ENCODE peak calls at places on chromosomes 5 and 9, in seven cellular contexts. T is fibroblast of lung; A is HepG2; Z is bronchial epithelial cell; D is brain microvascular endothelial cell; W is CD4-positive, alpha-beta memory T cell; R is left lung. M is an unnamed sample. For H3K27me3, the result is how much of the 10 kb centered on the place peaks cover.

GRCh38 chr9:106697799-106698591 is 165.0 kb upstream of the ZNF462 start:
- DNase-seq in W (no peak), T (peak), A (no peak), D (peak), Z (peak), R (peak), M (peak)

GRCh38 chr9:135045264-135046155 is 42.0 kb upstream of the OLFM1 start:
- DNase-seq in T (no peak), D (no peak), R (no peak), W (no peak), Z (no peak), A (no peak), M (no peak)

GRCh38 chr9:4106744-4107143 is 193.1 kb downstream of the GLIS3 start:
- DNase-seq in A (no peak), T (peak), W (no peak), R (no peak), Z (peak), D (no peak), M (no peak)

GRCh38 chr9:38437193-38437823 is 13.1 kb upstream of the IGFBPL1 start:
- DNase-seq in Z (peak), R (no peak), A (peak), T (no peak), W (no peak), D (peak), M (no peak)

GRCh38 chr5:37615184-37615583 is 224.7 kb downstream of the GDNF start:
- DNase-seq in A (no peak), Z (no peak), T (peak), R (no peak), D (peak), W (no peak), M (no peak)

GRCh38 chr5:147148715-147149114 is 86.1 kb upstream of the STK32A start:
- DNase-seq in D (no peak), R (no peak), T (no peak), A (no peak), Z (no peak), W (no peak), M (no peak)

GRCh38 chr5:88889165-88890069 is 6.4 kb upstream of the MEF2C start:
- DNase-seq in R (peak), A (no peak), D (no peak), T (peak), Z (no peak), W (no peak), M (peak)

GRCh38 chr9:2568689-2569088 is 52.9 kb upstream of the VLDLR start:
- DNase-seq in W (no peak), Z (no peak), R (no peak), T (no peak), D (no peak), A (peak), M (no peak)

GRCh38 chr5:54243483-54244080 is 66.8 kb downstream of the ARL15 start:
- DNase-seq in T (peak), D (peak), Z (peak), R (no peak), A (peak), W (peak), M (no peak)

GRCh38 chr5:103216137-103216536 is 42.4 kb upstream of the MACIR start:
- DNase-seq in Z (no peak), D (peak), W (no peak), R (no peak), T (no peak), A (no peak), M (no peak)

GRCh38 chr5:150553911-150554310 is 46.0 kb downstream of the NDST1 start:
- DNase-seq in A (no peak), W (no peak), T (no peak), Z (no peak), D (no peak), R (no peak), M (no peak)

GRCh38 chr5:38780950-38781349 is 64.9 kb upstream of the OSMR start:
- DNase-seq in A (no peak), R (no peak), T (peak), W (no peak), Z (peak), D (peak), M (peak)

GRCh38 chr9:107755267-107755666 is 265.7 kb upstream of the KLF4 start:
- DNase-seq in A (no peak), D (peak), Z (peak), R (no peak), T (peak), W (no peak), M (no peak)

GRCh38 chr9:136545065-136545965 is 533 bp downstream of the NOTCH1 start:
- DNase-seq in D (no peak), W (peak), R (no peak), A (no peak), Z (no peak), T (no peak), M (no peak)

GRCh38 chr9:38141751-38142150 is 72.7 kb upstream of the SHB start:
- DNase-seq in Z (peak), D (peak), A (no peak), W (no peak), R (no peak), T (peak), M (no peak)

GRCh38 chr5:172264814-172265213 is 18.8 kb downstream of the UBTD2 start:
- DNase-seq in A (no peak), W (no peak), T (no peak), D (no peak), R (no peak), Z (no peak), M (no peak)

GRCh38 chr9:133417541-133418461 is at the start of gene REXO4:
- DNase-seq in D (peak), T (peak), A (peak), W (peak), Z (peak), R (peak), M (peak)

DNA sequence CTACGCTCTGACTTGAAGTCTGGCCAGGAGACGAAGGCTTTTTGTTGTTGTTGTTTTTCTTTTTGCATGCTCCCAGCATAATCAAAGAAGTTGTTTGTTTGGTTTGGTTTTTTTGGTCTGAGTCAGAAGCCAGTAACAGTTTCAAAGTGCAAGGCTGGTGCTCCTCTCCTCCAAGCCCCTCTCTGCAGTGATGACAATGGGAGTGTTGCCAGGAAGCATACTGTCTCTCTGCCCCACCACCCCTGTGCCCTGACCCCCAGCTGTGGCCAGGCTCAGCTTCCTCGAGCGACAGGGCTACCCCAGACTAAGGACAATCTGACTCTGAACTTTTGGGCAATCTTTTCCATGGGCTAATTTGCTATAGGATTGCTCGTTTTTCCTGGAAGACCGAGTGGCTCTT is 173.8 kb upstream of the PITX1 start:
- DNase-seq in R (no peak), T (no peak), Z (no peak), A (no peak), W (no peak), D (no peak), M (no peak)
- H3K27me3 ChIP-seq in R (under half), T (under half), Z (under half), A (under half), W (under half), D (under half), M (under half)

DNA sequence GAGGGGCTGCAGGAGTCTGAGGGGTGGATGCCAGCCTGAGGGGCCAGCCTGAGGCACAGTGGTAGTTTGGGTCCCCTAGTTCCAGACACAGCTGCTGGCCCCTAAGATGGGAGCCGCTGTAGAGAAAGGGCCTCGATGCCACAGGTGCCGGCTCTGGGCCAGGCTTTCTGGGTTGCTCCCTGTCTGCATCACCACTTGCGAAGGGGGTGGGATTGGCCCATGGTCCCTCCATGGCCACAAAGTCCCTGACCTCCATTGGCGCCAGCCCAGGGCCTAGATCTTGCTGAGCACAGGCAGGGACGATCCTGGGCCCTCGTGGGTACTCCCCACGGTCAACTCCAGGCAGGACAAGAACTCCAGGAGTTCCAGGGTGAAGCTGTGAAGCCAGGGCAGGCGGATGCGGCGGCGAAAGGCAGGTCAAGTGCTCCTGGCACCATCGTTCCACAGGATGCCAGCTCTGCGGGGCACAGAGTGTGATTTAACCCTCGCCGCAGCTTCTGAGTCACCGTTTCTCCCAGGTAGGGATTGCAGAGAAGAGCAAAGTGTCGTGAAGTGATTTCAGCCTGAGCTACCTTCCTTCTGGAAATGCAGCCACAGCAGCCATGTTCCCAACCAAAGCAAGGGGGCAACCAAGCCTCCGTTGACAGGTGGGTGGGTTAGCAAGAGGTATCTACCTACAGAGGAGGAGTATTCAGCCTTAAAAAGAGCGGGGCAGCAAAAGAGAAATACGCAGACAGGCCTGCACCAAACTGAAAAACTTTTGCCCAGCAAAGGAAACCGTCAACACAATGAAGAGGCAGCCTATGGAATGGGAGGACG is 41.6 kb upstream of the EXOC3 start:
- DNase-seq in D (no peak), W (no peak), R (no peak), T (no peak), Z (no peak), A (no peak), M (no peak)
- H3K27me3 ChIP-seq in D (under half), W (under half), R (under half), T (under half), Z (under half), A (under half), M (under half)

GRCh38 chr5:80959138-80959537 is 1.0 kb upstream of the RASGRF2 start:
- DNase-seq in Z (no peak), D (no peak), W (no peak), A (no peak), R (no peak), T (no peak), M (no peak)
- H3K27me3 ChIP-seq in Z (under half), D (under half), W (under half), A (under half), R (under half), T (under half), M (under half)

DNA sequence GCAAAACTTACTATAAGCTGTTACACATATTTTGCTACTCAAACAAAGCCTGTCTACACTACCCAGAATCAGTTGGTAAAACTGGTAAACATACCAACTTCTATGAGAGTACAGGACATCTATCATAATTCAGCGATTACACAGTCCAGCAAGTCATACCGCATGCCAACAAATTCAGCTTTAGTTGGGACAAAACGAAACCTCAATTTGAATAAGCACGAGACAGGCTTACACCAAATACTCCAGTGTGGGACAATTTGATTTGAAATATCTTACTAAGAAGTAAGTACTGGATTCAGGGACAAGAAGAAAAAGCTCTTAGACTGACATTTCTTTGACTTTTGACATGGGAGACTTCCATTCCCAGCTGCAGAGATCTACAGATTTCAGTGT is 2.0 kb downstream of the NRG2 start:
- DNase-seq in W (no peak), Z (no peak), R (no peak), T (no peak), D (no peak), A (no peak), M (no peak)
- H3K27me3 ChIP-seq in W (under half), Z (under half), R (under half), T (under half), D (under half), A (half or more), M (under half)

GRCh38 chr9:126516561-126516935 is 97.2 kb upstream of the LMX1B start:
- DNase-seq in T (no peak), D (no peak), Z (no peak), A (no peak), R (no peak), W (no peak), M (no peak)
- H3K27me3 ChIP-seq in T (under half), D (under half), Z (under half), A (under half), R (under half), W (under half), M (half or more)

GRCh38 chr9:36893911-36894310 is 140.2 kb downstream of the PAX5 start:
- DNase-seq in D (no peak), Z (no peak), A (no peak), R (no peak), W (no peak), T (no peak), M (no peak)

GRCh38 chr9:36894695-36895310 is 139.3 kb downstream of the PAX5 start:
- DNase-seq in D (no peak), Z (no peak), W (no peak), T (no peak), R (no peak), A (no peak), M (no peak)

GRCh38 chr9:36891341-36891811 is 142.7 kb downstream of the PAX5 start:
- DNase-seq in T (no peak), D (no peak), R (no peak), W (no peak), Z (no peak), A (no peak), M (no peak)

GRCh38 chr9:36893148-36893547 is 140.9 kb downstream of the PAX5 start:
- DNase-seq in R (no peak), W (no peak), D (no peak), A (no peak), Z (no peak), T (no peak), M (no peak)

DNA sequence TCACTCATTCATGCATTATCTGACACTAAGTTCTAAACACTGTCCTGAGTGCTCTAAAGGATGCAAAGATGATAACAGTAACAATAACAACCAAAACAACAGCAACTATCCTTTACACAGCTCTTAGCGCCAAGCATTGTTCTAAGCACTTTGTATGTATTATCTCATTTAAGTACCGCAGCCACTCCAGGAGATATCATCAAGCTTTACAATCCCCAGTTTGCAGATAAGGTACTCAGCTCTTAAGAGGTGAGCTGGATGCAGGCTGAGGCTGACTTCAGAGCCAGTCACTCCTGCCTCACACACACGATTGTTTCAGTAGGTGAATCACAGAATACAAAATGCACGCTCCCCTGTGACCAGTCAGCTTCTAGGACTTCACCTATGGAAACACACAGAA is 141.8 kb downstream of the PAX5 start:
- DNase-seq in A (no peak), T (no peak), R (no peak), W (no peak), Z (peak), D (no peak), M (no peak)
- H3K27me3 ChIP-seq in A (half or more), T (under half), R (under half), W (under half), Z (under half), D (under half), M (under half)

DNA sequence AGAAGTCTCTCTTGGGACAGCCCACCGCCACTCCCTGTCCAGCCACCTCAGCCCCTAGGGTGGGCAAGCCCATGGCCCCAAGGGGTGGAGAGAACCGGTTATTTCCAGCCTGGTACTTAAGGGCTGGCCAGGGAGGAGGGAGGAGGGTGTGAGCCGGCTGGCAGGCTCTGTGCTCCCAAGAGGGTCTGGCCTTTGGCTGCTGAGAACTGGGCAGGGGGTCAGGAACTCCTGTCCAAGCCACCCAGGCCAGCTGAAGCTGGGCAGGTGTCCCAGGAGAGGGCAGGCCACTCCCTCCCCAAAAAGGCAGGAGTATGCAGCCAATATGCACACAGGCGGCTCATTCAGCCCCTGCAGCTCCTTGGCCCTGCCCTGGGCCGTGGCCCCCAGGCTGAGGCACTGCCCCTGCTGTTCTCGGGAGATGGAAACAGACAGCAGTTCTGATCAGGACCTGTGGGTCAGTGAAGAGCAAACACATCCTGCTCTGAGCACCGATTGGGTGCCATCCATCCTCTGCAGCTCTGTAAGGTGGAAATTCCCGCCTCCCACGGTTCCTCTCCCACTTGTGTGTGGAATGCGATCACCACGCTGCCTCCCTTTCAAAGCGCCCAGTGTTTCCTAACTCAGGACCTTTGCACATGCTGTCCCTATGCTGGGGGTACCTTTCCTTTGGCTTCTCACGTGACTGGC is 17.1 kb upstream of the KIF12 start:
- DNase-seq in T (no peak), D (no peak), W (no peak), Z (no peak), R (peak), A (no peak), M (no peak)
- H3K27me3 ChIP-seq in T (under half), D (under half), W (under half), Z (under half), R (under half), A (under half), M (under half)

M was measured in tibial nerve.